ENCODE peak calls at places on chromosomes 1 and 21, in four cellular contexts. One of them, this sample, is unnamed.
A peak's percentile ranks its signal among the peaks of the same experiment; 100 is the strongest.

GRCh38 chr21:46050651-46051378 is 47.1 kb upstream of the COL6A2 start:
- DNase-seq in heart left ventricle: no peak
- DNase-seq in spleen: no peak
- DNase-seq in IMR-90: no peak
- DNase-seq in this sample: no peak

GRCh38 chr1:185058886-185059285 is 13.5 kb downstream of the RNF2 start:
- DNase-seq in spleen: no peak
- DNase-seq in IMR-90: no peak
- DNase-seq in heart left ventricle: no peak
- DNase-seq in this sample: no peak

GRCh38 chr21:38229260-38229877 is 27.4 kb upstream of the KCNJ15 start:
- DNase-seq in spleen: peak; percentile 74
- DNase-seq in heart left ventricle: no peak
- DNase-seq in IMR-90: no peak
- DNase-seq in this sample: no peak

GRCh38 chr1:107058245-107059032 is 2.0 kb downstream of the PRMT6 start:
- DNase-seq in IMR-90: no peak
- DNase-seq in heart left ventricle: no peak
- DNase-seq in spleen: no peak
- DNase-seq in this sample: no peak

GRCh38 chr1:16072616-16073484 is 601 bp downstream of the FAM131C start:
- DNase-seq in heart left ventricle: no peak
- DNase-seq in IMR-90: no peak
- DNase-seq in spleen: no peak
- DNase-seq in this sample: no peak

GRCh38 chr1:21212126-21212525 is 35.4 kb upstream of the EIF4G3 start:
- DNase-seq in heart left ventricle: no peak
- DNase-seq in spleen: no peak
- DNase-seq in IMR-90: peak; percentile 38
- DNase-seq in this sample: no peak

GRCh38 chr1:208216062-208216461 is 28.1 kb downstream of the PLXNA2 start:
- DNase-seq in spleen: no peak
- DNase-seq in heart left ventricle: no peak
- DNase-seq in IMR-90: peak; percentile 75
- DNase-seq in this sample: no peak

GRCh38 chr21:44449473-44450363 is 5.6 kb upstream of the LRRC3 start:
- DNase-seq in spleen: peak; percentile 61
- DNase-seq in IMR-90: no peak
- DNase-seq in heart left ventricle: peak; percentile 16
- DNase-seq in this sample: no peak

GRCh38 chr1:209720326-209720725 is 15.7 kb downstream of the HSD11B1 start:
- DNase-seq in IMR-90: peak; percentile 42
- DNase-seq in spleen: no peak
- DNase-seq in heart left ventricle: no peak
- DNase-seq in this sample: peak; percentile 23

GRCh38 chr1:98920441-98921110 is 84.1 kb downstream of the PLPPR5 start:
- DNase-seq in spleen: no peak
- DNase-seq in heart left ventricle: no peak
- DNase-seq in IMR-90: peak; percentile 77
- DNase-seq in this sample: peak; percentile 4

GRCh38 chr1:236663934-236664333 is 22.4 kb upstream of the ACTN2 start:
- DNase-seq in spleen: no peak
- DNase-seq in IMR-90: peak; percentile 19
- DNase-seq in heart left ventricle: no peak
- DNase-seq in this sample: no peak

GRCh38 chr1:201356701-201357100 is 20.8 kb downstream of the TNNT2 start:
- DNase-seq in heart left ventricle: no peak
- DNase-seq in spleen: peak; percentile 54
- DNase-seq in IMR-90: no peak
- DNase-seq in this sample: no peak

GRCh38 chr1:174800221-174800791 is 199.4 kb upstream of the CACYBP start:
- DNase-seq in IMR-90: peak; percentile 3
- DNase-seq in spleen: peak; percentile 75
- DNase-seq in heart left ventricle: no peak
- DNase-seq in this sample: no peak

GRCh38 chr1:7042322-7043231 is 257.3 kb downstream of the CAMTA1 start:
- DNase-seq in spleen: no peak
- DNase-seq in heart left ventricle: no peak
- DNase-seq in IMR-90: peak; percentile 57
- DNase-seq in this sample: no peak

GRCh38 chr1:218983848-218984247 is 189.8 kb upstream of the LYPLAL1 start:
- DNase-seq in spleen: no peak
- DNase-seq in IMR-90: no peak
- DNase-seq in heart left ventricle: no peak
- DNase-seq in this sample: no peak

GRCh38 chr1:156052862-156053769 is 482 bp downstream of the UBQLN4 start:
- DNase-seq in heart left ventricle: peak; percentile 69
- DNase-seq in IMR-90: peak; percentile 69
- DNase-seq in spleen: peak; percentile 93
- DNase-seq in this sample: no peak

GRCh38 chr1:9010781-9011323 is 15.4 kb downstream of the SLC2A7 start:
- DNase-seq in heart left ventricle: peak; percentile 57
- DNase-seq in spleen: no peak
- DNase-seq in IMR-90: no peak
- DNase-seq in this sample: no peak

GRCh38 chr1:244075247-244075722 is 24.2 kb downstream of the ZBTB18 start:
- DNase-seq in spleen: no peak
- DNase-seq in IMR-90: no peak
- DNase-seq in heart left ventricle: no peak
- DNase-seq in this sample: no peak

GRCh38 chr1:24117722-24118409 is 5.9 kb upstream of the MYOM3 start:
- DNase-seq in spleen: peak; percentile 25
- DNase-seq in IMR-90: peak; percentile 40
- DNase-seq in heart left ventricle: no peak
- DNase-seq in this sample: no peak

GRCh38 chr1:21447311-21447710 is 7.4 kb downstream of the NBPF3 start:
- DNase-seq in IMR-90: no peak
- DNase-seq in heart left ventricle: no peak
- DNase-seq in spleen: no peak
- DNase-seq in this sample: no peak

GRCh38 chr1:39204441-39205081 is at the start of gene MACF1:
- DNase-seq in heart left ventricle: peak; percentile 79
- DNase-seq in spleen: no peak
- DNase-seq in IMR-90: peak; percentile 98
- DNase-seq in this sample: peak; percentile 85

GRCh38 chr1:200427744-200428143 is 17.9 kb upstream of the ZNF281 start:
- DNase-seq in IMR-90: no peak
- DNase-seq in spleen: no peak
- DNase-seq in heart left ventricle: no peak
- DNase-seq in this sample: no peak

GRCh38 chr1:10540277-10541005 is 65.7 kb downstream of the PEX14 start:
- DNase-seq in IMR-90: peak; percentile 54
- DNase-seq in spleen: no peak
- DNase-seq in heart left ventricle: peak; percentile 59
- DNase-seq in this sample: no peak

GRCh38 chr1:64194168-64195088 is 9.0 kb upstream of the UBE2U start:
- DNase-seq in heart left ventricle: no peak
- DNase-seq in IMR-90: no peak
- DNase-seq in spleen: no peak
- DNase-seq in this sample: no peak

GRCh38 chr21:36207577-36208320 is 51.1 kb downstream of the DOP1B start:
- DNase-seq in IMR-90: peak; percentile 81
- DNase-seq in spleen: no peak
- DNase-seq in heart left ventricle: no peak
- DNase-seq in this sample: no peak

GRCh38 chr1:12604114-12604874 is 13.7 kb downstream of the DHRS3 start:
- DNase-seq in heart left ventricle: peak; percentile 60
- DNase-seq in spleen: no peak
- DNase-seq in IMR-90: peak; percentile 99
- DNase-seq in this sample: peak; percentile 90

GRCh38 chr1:32753532-32754281 is 51.1 kb upstream of the SYNC start:
- DNase-seq in IMR-90: peak; percentile 48
- DNase-seq in heart left ventricle: peak; percentile 66
- DNase-seq in spleen: peak; percentile 85
- DNase-seq in this sample: no peak
- TF ChIP-seq CTCF in IMR-90: no peak
- TF ChIP-seq CTCF in heart left ventricle: no peak
- TF ChIP-seq CTCF in spleen: no peak
- TF ChIP-seq CTCF in this sample: no peak

DNA sequence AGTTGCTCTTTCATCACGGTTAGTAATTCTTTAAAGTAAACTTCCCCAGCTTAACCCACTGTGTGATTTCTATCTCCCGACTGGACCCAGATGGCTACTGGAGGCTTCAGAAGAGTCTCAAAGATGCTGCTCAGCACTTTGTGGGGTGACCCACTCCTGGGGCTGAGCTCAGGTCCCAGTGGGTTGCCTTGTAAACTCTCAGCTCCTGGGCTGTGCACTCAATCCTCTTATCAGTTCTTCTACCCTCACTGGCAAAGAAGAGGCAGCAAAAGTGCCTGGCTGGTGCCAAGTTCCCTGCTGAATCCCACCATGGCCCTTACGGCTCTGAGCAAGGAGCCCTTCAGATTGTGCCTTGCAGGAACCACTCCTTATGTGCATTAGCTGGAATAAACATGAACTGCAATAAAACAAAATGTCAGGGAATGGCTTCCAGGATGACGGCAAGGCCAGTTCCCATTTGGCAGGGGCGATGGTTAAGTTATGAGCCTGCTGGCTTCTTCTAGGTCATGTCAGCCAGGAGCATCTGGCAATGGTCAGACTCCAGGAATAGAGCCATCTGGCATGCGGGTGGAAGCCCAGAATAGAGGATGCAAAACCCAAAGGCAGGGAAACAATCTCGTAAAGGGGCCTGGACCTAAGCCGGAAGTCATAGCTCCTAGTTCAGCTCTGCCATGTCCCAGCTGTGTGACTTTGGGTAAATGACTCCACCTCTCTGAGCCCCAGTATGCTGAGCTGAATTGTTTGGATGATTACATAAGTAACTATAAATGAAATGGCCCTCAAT is 6.7 kb downstream of the MYOC start:
- DNase-seq in spleen: no peak
- DNase-seq in heart left ventricle: peak; percentile 84
- DNase-seq in IMR-90: no peak
- DNase-seq in this sample: no peak
- H3K27ac ChIP-seq in spleen: no peak overlapping the region
- H3K27ac ChIP-seq in heart left ventricle: peak overlapping the region; percentile 89
- H3K27ac ChIP-seq in IMR-90: no peak overlapping the region
- H3K27ac ChIP-seq in this sample: no peak overlapping the region

GRCh38 chr1:29415156-29415830 is 179.0 kb downstream of the PTPRU start:
- DNase-seq in heart left ventricle: no peak
- DNase-seq in IMR-90: no peak
- DNase-seq in spleen: no peak
- DNase-seq in this sample: no peak
- TF ChIP-seq CTCF in heart left ventricle: no peak
- TF ChIP-seq CTCF in IMR-90: no peak
- TF ChIP-seq CTCF in spleen: no peak
- TF ChIP-seq CTCF in this sample: no peak

GRCh38 chr1:55507578-55507931 is 292.4 kb upstream of the USP24 start:
- DNase-seq in IMR-90: no peak
- DNase-seq in spleen: no peak
- DNase-seq in heart left ventricle: no peak
- DNase-seq in this sample: no peak
- H3K27ac ChIP-seq in IMR-90: peak overlapping the region; percentile 89
- H3K27ac ChIP-seq in spleen: no peak overlapping the region
- H3K27ac ChIP-seq in heart left ventricle: no peak overlapping the region
- H3K27ac ChIP-seq in this sample: peak overlapping the region; percentile 40

GRCh38 chr1:147597010-147597409 is 55.7 kb downstream of the BCL9 start:
- DNase-seq in IMR-90: no peak
- DNase-seq in heart left ventricle: no peak
- DNase-seq in spleen: no peak
- DNase-seq in this sample: no peak

GRCh38 chr1:147598631-147599361 is 57.5 kb downstream of the BCL9 start:
- DNase-seq in heart left ventricle: peak; percentile 52
- DNase-seq in spleen: peak; percentile 92
- DNase-seq in IMR-90: peak; percentile 15
- DNase-seq in this sample: no peak

GRCh38 chr1:147603986-147604385 is 62.7 kb downstream of the BCL9 start:
- DNase-seq in heart left ventricle: no peak
- DNase-seq in IMR-90: no peak
- DNase-seq in spleen: no peak
- DNase-seq in this sample: no peak

GRCh38 chr1:147599362-147600118 is 58.2 kb downstream of the BCL9 start:
- DNase-seq in spleen: peak; percentile 99
- DNase-seq in heart left ventricle: peak; percentile 98
- DNase-seq in IMR-90: peak; percentile 95
- DNase-seq in this sample: peak; percentile 91

DNA sequence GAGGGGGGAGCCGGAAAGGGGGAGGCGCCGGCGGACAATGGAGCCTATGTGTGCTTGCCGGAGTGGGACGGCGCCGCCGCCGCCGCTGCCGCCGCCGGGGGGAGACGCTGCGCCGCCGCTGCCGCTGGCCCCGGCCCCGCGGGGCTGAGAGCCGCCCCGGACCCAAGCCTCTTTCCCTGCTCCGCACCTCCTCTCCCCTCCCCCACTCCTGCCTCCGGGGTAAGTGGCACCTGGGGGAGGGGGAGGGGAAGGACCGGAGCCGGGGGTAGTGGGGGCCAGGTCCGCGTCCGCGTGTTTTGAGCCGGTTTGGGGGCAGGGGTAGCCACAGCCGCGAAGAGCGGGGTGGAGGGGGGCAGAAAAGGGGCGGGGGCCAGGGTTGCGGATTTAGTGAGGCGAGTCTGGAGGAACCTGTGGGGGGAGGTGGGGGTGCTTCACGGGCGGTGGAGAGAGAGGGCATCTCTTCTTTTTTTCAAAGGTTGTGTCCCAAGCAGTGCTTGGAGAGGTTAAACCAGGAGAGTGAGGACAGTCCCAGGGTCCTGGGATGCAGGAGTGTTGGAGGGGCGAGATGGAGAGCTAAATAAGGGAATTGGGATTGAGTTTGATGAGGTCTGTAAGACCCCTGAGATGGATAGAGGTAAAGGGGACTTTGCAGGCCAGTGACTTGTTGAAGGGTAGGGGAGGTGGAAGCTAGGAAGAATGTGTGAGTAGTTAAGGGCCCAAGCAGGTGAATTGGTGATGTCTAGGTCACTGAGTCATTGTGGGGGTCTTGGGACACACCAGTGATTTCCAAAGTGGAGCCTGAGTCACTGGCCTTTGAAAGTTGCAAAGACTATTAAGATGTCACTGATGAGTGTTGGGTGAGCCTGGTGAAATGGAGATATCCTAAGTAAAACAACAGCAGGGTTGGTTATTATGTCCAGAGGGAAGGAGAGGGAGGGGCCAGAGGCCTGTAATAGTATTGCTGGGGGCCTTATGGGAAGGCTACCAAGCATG is 59.1 kb downstream of the BCL9 start:
- DNase-seq in heart left ventricle: no peak
- DNase-seq in IMR-90: peak; percentile 70
- DNase-seq in spleen: no peak
- DNase-seq in this sample: no peak
- TF ChIP-seq CTCF in heart left ventricle: peak; percentile 49
- TF ChIP-seq CTCF in IMR-90: no peak
- TF ChIP-seq CTCF in spleen: no peak
- TF ChIP-seq CTCF in this sample: no peak